ENCODE peak calls at places on chromosomes 2 and 18, in eight cellular contexts. W, A, P, B, F, L, I and T are unnamed samples.

GRCh38 chr2:10330700-10331032 is 28.0 kb downstream of the HPCAL1 start:
- DNase-seq in W (no peak), A (no peak), P (no peak), B (no peak), F (no peak), L (no peak), I (no peak), T (no peak)

GRCh38 chr2:43611987-43612894 is 16.4 kb upstream of the THADA start:
- DNase-seq in W (peak), A (peak), P (peak), B (peak), F (peak), L (peak), I (peak), T (peak)

GRCh38 chr2:20617081-20617575 is 33.8 kb downstream of the HS1BP3 start:
- DNase-seq in W (no peak), A (no peak), P (no peak), B (peak), F (no peak), L (no peak), I (no peak), T (no peak)

GRCh38 chr2:48448274-48449061 is 81.5 kb upstream of the STON1 start:
- DNase-seq in W (no peak), A (no peak), P (peak), B (no peak), F (peak), L (peak), I (no peak), T (no peak)

GRCh38 chr2:236657801-236658200 is 88.2 kb downstream of the ACKR3 start:
- DNase-seq in W (no peak), A (no peak), P (no peak), B (no peak), F (peak), L (no peak), I (no peak), T (no peak)

GRCh38 chr2:158357122-158357521 is 99.4 kb downstream of the CCDC148 start:
- DNase-seq in W (no peak), A (no peak), P (no peak), B (no peak), F (no peak), L (no peak), I (no peak), T (no peak)

GRCh38 chr2:30400151-30400954 is 46.7 kb upstream of the LCLAT1 start:
- DNase-seq in W (no peak), A (no peak), P (no peak), B (no peak), F (peak), L (no peak), I (no peak), T (no peak)

GRCh38 chr18:42486296-42486695 is 531.3 kb downstream of the PIK3C3 start:
- DNase-seq in W (no peak), A (no peak), P (no peak), B (no peak), F (no peak), L (no peak), I (no peak), T (no peak)

GRCh38 chr18:47754311-47755101 is 176.0 kb downstream of the SMAD2 start:
- DNase-seq in W (peak), A (peak), P (no peak), B (no peak), F (no peak), L (no peak), I (no peak), T (no peak)

GRCh38 chr18:69757733-69758132 is 189.9 kb downstream of the CD226 start:
- DNase-seq in W (no peak), A (no peak), P (no peak), B (no peak), F (no peak), L (no peak), I (no peak), T (no peak)

GRCh38 chr2:137172162-137172561 is 406.8 kb downstream of the THSD7B start:
- DNase-seq in W (no peak), A (no peak), P (no peak), B (no peak), F (peak), L (no peak), I (no peak), T (no peak)

GRCh38 chr2:238120463-238121298 is 17.8 kb upstream of the KLHL30 start:
- DNase-seq in W (peak), A (no peak), P (no peak), B (no peak), F (no peak), L (no peak), I (no peak), T (no peak)

GRCh38 chr18:23487738-23488625 is 15.3 kb upstream of the RMC1 start:
- DNase-seq in W (no peak), A (no peak), P (no peak), B (no peak), F (no peak), L (peak), I (peak), T (no peak)

GRCh38 chr18:35497006-35497333 is 790 bp downstream of the INO80C start:
- DNase-seq in W (no peak), A (no peak), P (no peak), B (no peak), F (peak), L (no peak), I (no peak), T (no peak)

GRCh38 chr2:3650140-3650944 is 7.7 kb upstream of the ALLC start:
- DNase-seq in W (no peak), A (no peak), P (no peak), B (no peak), F (no peak), L (no peak), I (no peak), T (no peak)

GRCh38 chr2:239190346-239190745 is 210.5 kb downstream of the HDAC4 start:
- DNase-seq in W (no peak), A (peak), P (no peak), B (no peak), F (no peak), L (no peak), I (no peak), T (no peak)

GRCh38 chr2:69683170-69683971 is 39.8 kb upstream of the AAK1 start:
- DNase-seq in W (peak), A (no peak), P (peak), B (peak), F (peak), L (peak), I (no peak), T (peak)

GRCh38 chr18:76713432-76713831 is 108.9 kb upstream of the ZNF236 start:
- DNase-seq in W (no peak), A (no peak), P (no peak), B (no peak), F (no peak), L (no peak), I (no peak), T (no peak)